ENCODE peak calls at places on chromosomes 7 and 10, in five cellular contexts. One of them, this sample, is unnamed.

GRCh38 chr7:55245271-55245723 is 119.8 kb upstream of the LANCL2 start:
- DNase-seq in psoas muscle: no peak
- DNase-seq in IMR-90: peak; percentile 93
- DNase-seq in mesendoderm: no peak
- DNase-seq in BE2C: no peak
- DNase-seq in this sample: no peak

GRCh38 chr7:127905491-127906330 is 125.5 kb downstream of the LRRC4 start:
- DNase-seq in psoas muscle: no peak
- DNase-seq in IMR-90: peak; percentile 76
- DNase-seq in mesendoderm: peak; percentile 54
- DNase-seq in BE2C: no peak
- DNase-seq in this sample: no peak

GRCh38 chr10:77139145-77139692 is 498.4 kb downstream of the KCNMA1 start:
- DNase-seq in psoas muscle: no peak
- DNase-seq in IMR-90: no peak
- DNase-seq in mesendoderm: no peak
- DNase-seq in BE2C: no peak
- DNase-seq in this sample: no peak

GRCh38 chr10:121405096-121405495 is 193.1 kb downstream of the FGFR2 start:
- DNase-seq in psoas muscle: no peak
- DNase-seq in IMR-90: no peak
- DNase-seq in mesendoderm: no peak
- DNase-seq in BE2C: no peak
- DNase-seq in this sample: no peak

GRCh38 chr10:101438881-101439391 is 85.0 kb downstream of the BTRC start:
- DNase-seq in psoas muscle: no peak
- DNase-seq in IMR-90: peak; percentile 37
- DNase-seq in mesendoderm: no peak
- DNase-seq in BE2C: no peak
- DNase-seq in this sample: no peak

GRCh38 chr10:100802607-100803006 is 57.2 kb downstream of the PAX2 start:
- DNase-seq in psoas muscle: no peak
- DNase-seq in IMR-90: no peak
- DNase-seq in mesendoderm: no peak
- DNase-seq in BE2C: no peak
- DNase-seq in this sample: no peak

GRCh38 chr7:77455334-77455733 is 39.2 kb upstream of the GSAP start:
- DNase-seq in psoas muscle: peak; percentile 74
- DNase-seq in IMR-90: peak; percentile 97
- DNase-seq in mesendoderm: no peak
- DNase-seq in BE2C: no peak
- DNase-seq in this sample: no peak

GRCh38 chr10:51615764-51616298 is 83.6 kb downstream of the CSTF2T start:
- DNase-seq in psoas muscle: no peak
- DNase-seq in IMR-90: no peak
- DNase-seq in mesendoderm: no peak
- DNase-seq in BE2C: no peak
- DNase-seq in this sample: no peak

GRCh38 chr7:131327049-131327625 is 539 bp upstream of the MKLN1 start:
- DNase-seq in psoas muscle: no peak
- DNase-seq in IMR-90: peak; percentile 79
- DNase-seq in mesendoderm: peak; percentile 83
- DNase-seq in BE2C: peak; percentile 34
- DNase-seq in this sample: peak; percentile 43

GRCh38 chr10:37952926-37953325 is 23.5 kb downstream of the ZNF25 start:
- DNase-seq in psoas muscle: no peak
- DNase-seq in IMR-90: no peak
- DNase-seq in mesendoderm: no peak
- DNase-seq in BE2C: no peak
- DNase-seq in this sample: no peak

GRCh38 chr7:155395176-155395797 is 62.6 kb upstream of the EN2 start:
- DNase-seq in psoas muscle: no peak
- DNase-seq in IMR-90: no peak
- DNase-seq in mesendoderm: no peak
- DNase-seq in BE2C: no peak
- DNase-seq in this sample: peak; percentile 60

GRCh38 chr7:82339958-82340357 is 103.6 kb downstream of the CACNA2D1 start:
- DNase-seq in psoas muscle: no peak
- DNase-seq in IMR-90: no peak
- DNase-seq in mesendoderm: no peak
- DNase-seq in BE2C: no peak
- DNase-seq in this sample: no peak

GRCh38 chr10:103609231-103610082 is 116.0 kb downstream of the NEURL1 start:
- DNase-seq in psoas muscle: no peak
- DNase-seq in IMR-90: no peak
- DNase-seq in mesendoderm: no peak
- DNase-seq in BE2C: no peak
- DNase-seq in this sample: no peak

GRCh38 chr7:3206101-3206500 is 95.0 kb upstream of the SDK1 start:
- DNase-seq in psoas muscle: no peak
- DNase-seq in IMR-90: no peak
- DNase-seq in mesendoderm: no peak
- DNase-seq in BE2C: no peak
- DNase-seq in this sample: no peak

GRCh38 chr7:44309271-44310091 is 15.9 kb downstream of the CAMK2B start:
- DNase-seq in psoas muscle: peak; percentile 79
- DNase-seq in IMR-90: peak; percentile 32
- DNase-seq in mesendoderm: peak; percentile 57
- DNase-seq in BE2C: peak; percentile 53
- DNase-seq in this sample: peak; percentile 90

GRCh38 chr10:92238586-92239098 is 52.2 kb downstream of the CPEB3 start:
- DNase-seq in psoas muscle: peak; percentile 75
- DNase-seq in IMR-90: peak; percentile 43
- DNase-seq in mesendoderm: peak; percentile 47
- DNase-seq in BE2C: no peak
- DNase-seq in this sample: peak; percentile 30

GRCh38 chr7:118085000-118085399 is 99.0 kb upstream of the LSM8 start:
- DNase-seq in psoas muscle: no peak
- DNase-seq in IMR-90: no peak
- DNase-seq in mesendoderm: peak; percentile 8
- DNase-seq in BE2C: no peak
- DNase-seq in this sample: no peak

GRCh38 chr7:3493499-3493898 is 192.4 kb downstream of the SDK1 start:
- DNase-seq in psoas muscle: no peak
- DNase-seq in IMR-90: peak; percentile 67
- DNase-seq in mesendoderm: peak; percentile 69
- DNase-seq in BE2C: no peak
- DNase-seq in this sample: no peak

GRCh38 chr10:70784476-70784875 is 701 bp downstream of the TBATA start:
- DNase-seq in psoas muscle: no peak
- DNase-seq in IMR-90: peak; percentile 21
- DNase-seq in mesendoderm: peak; percentile 51
- DNase-seq in BE2C: no peak
- DNase-seq in this sample: peak; percentile 22

GRCh38 chr10:84783909-84784308 is 455.5 kb downstream of the CCSER2 start:
- DNase-seq in psoas muscle: no peak
- DNase-seq in IMR-90: no peak
- DNase-seq in mesendoderm: no peak
- DNase-seq in BE2C: no peak
- DNase-seq in this sample: no peak

GRCh38 chr10:104264783-104265182 is 4.2 kb upstream of the GSTO2 start:
- DNase-seq in psoas muscle: no peak
- DNase-seq in IMR-90: no peak
- DNase-seq in mesendoderm: no peak
- DNase-seq in BE2C: no peak
- DNase-seq in this sample: no peak

GRCh38 chr10:5402798-5403197 is 1.8 kb downstream of the TUBAL3 start:
- DNase-seq in psoas muscle: no peak
- DNase-seq in IMR-90: no peak
- DNase-seq in mesendoderm: no peak
- DNase-seq in BE2C: no peak
- DNase-seq in this sample: no peak

GRCh38 chr10:104085801-104086400 is at the start of gene COL17A1:
- DNase-seq in psoas muscle: no peak
- DNase-seq in IMR-90: no peak
- DNase-seq in mesendoderm: no peak
- DNase-seq in BE2C: no peak
- DNase-seq in this sample: no peak

GRCh38 chr10:1745794-1746456 is 8.6 kb upstream of the ADARB2 start:
- DNase-seq in psoas muscle: no peak
- DNase-seq in IMR-90: no peak
- DNase-seq in mesendoderm: no peak
- DNase-seq in BE2C: no peak
- DNase-seq in this sample: no peak

GRCh38 chr10:6202098-6202683 is 541 bp upstream of the PFKFB3 start:
- DNase-seq in psoas muscle: no peak
- DNase-seq in IMR-90: no peak
- DNase-seq in mesendoderm: no peak
- DNase-seq in BE2C: no peak
- DNase-seq in this sample: peak; percentile 81

GRCh38 chr10:53314856-53315255 is 542.3 kb upstream of the MBL2 start:
- DNase-seq in psoas muscle: no peak
- DNase-seq in IMR-90: peak; percentile 94
- DNase-seq in mesendoderm: peak; percentile 84
- DNase-seq in BE2C: no peak
- DNase-seq in this sample: no peak

DNA sequence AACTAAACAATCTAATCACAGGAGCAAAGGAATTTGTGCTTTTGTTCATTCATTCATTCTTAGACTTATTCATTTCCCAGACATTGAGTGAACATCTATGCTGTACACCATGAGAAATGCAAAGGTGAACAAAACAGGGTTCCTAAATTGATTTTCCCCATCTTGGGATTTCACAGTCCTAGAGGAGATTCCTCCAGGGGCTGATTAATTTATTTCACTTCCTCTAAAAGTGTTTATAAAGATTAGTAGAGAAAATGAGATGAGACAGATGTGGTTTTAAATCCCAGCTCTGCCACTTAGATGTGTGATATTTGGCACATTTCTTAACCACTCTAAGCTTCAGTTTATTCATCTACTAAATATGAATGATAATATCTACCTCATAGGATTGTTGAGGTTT is 8.9 kb downstream of the CCDC71L start:
- DNase-seq in psoas muscle: no peak
- DNase-seq in IMR-90: no peak
- DNase-seq in mesendoderm: no peak
- DNase-seq in BE2C: no peak
- DNase-seq in this sample: no peak
- H3K4me3 ChIP-seq in psoas muscle: no peak overlapping the region
- H3K4me3 ChIP-seq in IMR-90: no peak overlapping the region
- H3K4me3 ChIP-seq in mesendoderm: no peak overlapping the region
- H3K4me3 ChIP-seq in BE2C: no peak overlapping the region
- H3K4me3 ChIP-seq in this sample: no peak overlapping the region

DNA sequence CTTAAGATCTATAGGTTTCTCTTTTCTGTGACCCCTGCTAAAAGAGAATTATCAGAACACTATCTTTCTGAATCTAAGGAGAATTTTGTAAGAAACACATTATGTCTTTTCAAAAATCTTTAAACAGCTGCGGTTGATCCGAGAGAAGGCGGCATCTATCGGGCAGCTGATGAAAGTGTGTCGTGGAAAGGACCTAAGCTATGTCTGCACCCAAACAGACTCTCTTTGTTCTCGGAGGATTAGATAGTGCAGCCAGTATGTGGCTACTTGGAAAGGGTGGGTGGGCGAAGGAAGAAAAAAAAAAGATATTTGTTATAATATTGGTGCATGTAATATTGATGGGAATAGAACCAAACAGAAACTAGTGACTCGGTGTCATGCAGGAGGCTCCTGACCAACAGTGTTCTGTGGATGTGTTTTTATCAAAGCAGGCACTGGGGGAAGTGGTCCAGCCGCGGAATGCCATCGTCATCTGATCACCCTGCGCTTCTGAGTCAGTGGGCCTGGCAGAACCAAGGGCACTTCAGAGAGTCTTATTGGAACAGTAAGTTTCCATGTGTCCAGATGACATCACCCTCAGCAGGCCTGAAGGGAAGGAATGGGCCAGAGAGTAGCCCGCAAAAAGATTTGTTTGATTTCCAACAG is 509.7 kb upstream of the AKR1E2 start:
- DNase-seq in psoas muscle: peak; percentile 29
- DNase-seq in IMR-90: peak; percentile 89
- DNase-seq in mesendoderm: no peak
- DNase-seq in BE2C: no peak
- DNase-seq in this sample: no peak
- H3K4me3 ChIP-seq in psoas muscle: no peak overlapping the region
- H3K4me3 ChIP-seq in IMR-90: no peak overlapping the region
- H3K4me3 ChIP-seq in mesendoderm: no peak overlapping the region
- H3K4me3 ChIP-seq in BE2C: no peak overlapping the region
- H3K4me3 ChIP-seq in this sample: no peak overlapping the region

GRCh38 chr7:73702665-73703064 is 16.8 kb downstream of the STX1A start:
- DNase-seq in psoas muscle: no peak
- DNase-seq in IMR-90: no peak
- DNase-seq in mesendoderm: no peak
- DNase-seq in BE2C: no peak
- DNase-seq in this sample: peak; percentile 59

GRCh38 chr7:73703985-73704639 is 15.4 kb downstream of the STX1A start:
- DNase-seq in psoas muscle: peak; percentile 50
- DNase-seq in IMR-90: peak; percentile 12
- DNase-seq in mesendoderm: peak; percentile 83
- DNase-seq in BE2C: peak; percentile 90
- DNase-seq in this sample: peak; percentile 99

GRCh38 chr7:73703649-73703984 is 15.9 kb downstream of the STX1A start:
- DNase-seq in psoas muscle: no peak
- DNase-seq in IMR-90: no peak
- DNase-seq in mesendoderm: no peak
- DNase-seq in BE2C: no peak
- DNase-seq in this sample: no peak

GRCh38 chr7:73702226-73702625 is 17.2 kb downstream of the STX1A start:
- DNase-seq in psoas muscle: no peak
- DNase-seq in IMR-90: no peak
- DNase-seq in mesendoderm: no peak
- DNase-seq in BE2C: no peak
- DNase-seq in this sample: no peak

DNA sequence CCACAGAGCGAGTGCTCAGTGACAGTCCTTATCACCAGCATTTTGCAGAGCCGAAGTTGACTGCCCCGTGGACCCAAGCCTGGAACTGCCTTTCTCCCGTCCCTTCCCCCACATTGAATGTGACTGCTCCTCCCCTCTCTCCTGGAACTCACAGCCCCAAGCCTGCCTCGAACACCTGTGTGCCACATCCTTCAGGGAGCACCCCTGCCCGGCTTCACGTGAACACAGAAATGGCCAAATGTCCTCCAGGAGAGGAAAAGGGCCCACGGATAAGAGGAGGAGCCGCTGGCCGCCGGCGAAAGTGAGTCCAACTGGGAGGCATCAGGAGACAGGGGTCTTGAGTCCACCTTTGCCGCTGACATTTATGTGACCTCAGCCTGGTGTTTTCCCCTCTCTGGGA is 16.2 kb downstream of the STX1A start:
- DNase-seq in psoas muscle: no peak
- DNase-seq in IMR-90: no peak
- DNase-seq in mesendoderm: no peak
- DNase-seq in BE2C: no peak
- DNase-seq in this sample: peak; percentile 72
- H3K4me3 ChIP-seq in psoas muscle: no peak overlapping the region
- H3K4me3 ChIP-seq in IMR-90: no peak overlapping the region
- H3K4me3 ChIP-seq in mesendoderm: no peak overlapping the region
- H3K4me3 ChIP-seq in BE2C: peak overlapping the region; percentile 34
- H3K4me3 ChIP-seq in this sample: peak overlapping the region; percentile 23

DNA sequence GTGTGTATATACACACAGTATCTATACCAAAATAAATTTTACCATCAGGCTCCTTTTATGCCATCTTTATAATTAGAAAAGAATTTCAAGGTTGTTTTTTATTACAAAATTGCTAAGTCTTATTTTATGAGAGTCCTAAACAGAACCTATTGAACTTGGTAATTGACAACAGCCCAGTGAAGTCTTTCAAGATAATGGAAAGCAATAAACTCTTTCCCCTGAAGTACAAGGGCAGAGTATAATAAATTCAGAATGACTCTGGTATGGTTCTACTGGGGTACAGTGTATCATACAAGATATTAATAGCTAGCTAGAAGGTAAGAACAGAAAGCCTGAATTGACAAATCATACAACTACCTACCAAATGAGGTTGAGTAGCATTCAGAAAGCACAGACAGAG is 26.2 kb upstream of the CUBN start:
- DNase-seq in psoas muscle: no peak
- DNase-seq in IMR-90: no peak
- DNase-seq in mesendoderm: no peak
- DNase-seq in BE2C: no peak
- DNase-seq in this sample: no peak
- H3K4me3 ChIP-seq in psoas muscle: no peak overlapping the region
- H3K4me3 ChIP-seq in IMR-90: no peak overlapping the region
- H3K4me3 ChIP-seq in mesendoderm: no peak overlapping the region
- H3K4me3 ChIP-seq in BE2C: no peak overlapping the region
- H3K4me3 ChIP-seq in this sample: no peak overlapping the region

This sample was measured in H7.